ENCODE peak calls at places on chromosomes 6 and 20, in six cellular contexts. H, Z, Y, A, T and B are unnamed samples.

GRCh38 chr6:165249808-165250207 is 59.6 kb downstream of the C6orf118 start:
- DNase-seq in H (no peak), Z (no peak), Y (no peak), A (no peak), T (no peak), B (no peak)

GRCh38 chr6:16985484-16986284 is 116.2 kb upstream of the STMND1 start:
- DNase-seq in H (no peak), Z (no peak), Y (no peak), A (no peak), T (peak), B (no peak)

GRCh38 chr20:50111120-50111828 is 1.7 kb downstream of the UBE2V1 start:
- DNase-seq in H (peak), Z (no peak), Y (peak), A (no peak), T (peak), B (no peak)

GRCh38 chr20:38141889-38142494 is 23.1 kb downstream of the TGM2 start:
- DNase-seq in H (no peak), Z (no peak), Y (no peak), A (no peak), T (no peak), B (no peak)

GRCh38 chr20:24289737-24290481 is 179.5 kb upstream of the SYNDIG1 start:
- DNase-seq in H (no peak), Z (no peak), Y (no peak), A (peak), T (no peak), B (peak)

GRCh38 chr6:70225052-70225451 is 77.8 kb downstream of the COL9A1 start:
- DNase-seq in H (no peak), Z (no peak), Y (no peak), A (peak), T (no peak), B (no peak)

GRCh38 chr6:35049885-35050284 is 91.3 kb downstream of the TCP11 start:
- DNase-seq in H (no peak), Z (no peak), Y (peak), A (peak), T (no peak), B (no peak)

GRCh38 chr6:52304917-52305316 is 20.4 kb upstream of the MCM3 start:
- DNase-seq in H (no peak), Z (no peak), Y (peak), A (no peak), T (no peak), B (no peak)

GRCh38 chr20:18738055-18738454 is 75.5 kb upstream of the SCP2D1 start:
- DNase-seq in H (no peak), Z (no peak), Y (no peak), A (no peak), T (peak), B (peak)

GRCh38 chr6:29251741-29252140 is 49.8 kb upstream of the OR14J1 start:
- DNase-seq in H (no peak), Z (no peak), Y (no peak), A (no peak), T (no peak), B (no peak)

GRCh38 chr6:138844203-138844602 is 48.3 kb downstream of the ECT2L start:
- DNase-seq in H (no peak), Z (no peak), Y (no peak), A (peak), T (peak), B (no peak)

GRCh38 chr20:4233520-4233919 is 218.2 kb upstream of the RNF24 start:
- DNase-seq in H (no peak), Z (no peak), Y (no peak), A (no peak), T (no peak), B (no peak)

GRCh38 chr6:132797975-132798819 is at the start of gene SLC18B1:
- DNase-seq in H (no peak), Z (no peak), Y (peak), A (peak), T (no peak), B (peak)

GRCh38 chr6:127346512-127346911 is 3.1 kb upstream of the ECHDC1 start:
- DNase-seq in H (no peak), Z (no peak), Y (no peak), A (no peak), T (no peak), B (no peak)

GRCh38 chr20:56558968-56559367 is 25.9 kb downstream of the FAM209B start:
- DNase-seq in H (no peak), Z (no peak), Y (no peak), A (no peak), T (no peak), B (no peak)

GRCh38 chr6:142233945-142234682 is 67.7 kb upstream of the ADGRG6 start:
- DNase-seq in H (no peak), Z (no peak), Y (no peak), A (no peak), T (no peak), B (no peak)

GRCh38 chr6:17863971-17864754 is 123.3 kb downstream of the KIF13A start:
- DNase-seq in H (no peak), Z (peak), Y (peak), A (peak), T (peak), B (no peak)